ENCODE peak calls at places on chromosomes 13 and 19, in nine cellular contexts. One of them, this sample, is unnamed.

GRCh38 chr19:42452590-42452989 is 9.8 kb upstream of the CXCL17 start:
- ATAC-seq in activated naive CD8-positive, alpha-beta T cell treated with anti-CD3 and anti-CD28 coated beads, Interleukin-2, amount 50 U/mL, for 24 hours: no peak
- ATAC-seq in activated CD8-positive, alpha-beta T cell treated with anti-CD3 and anti-CD28 coated beads, Interleukin-2, amount 10 ng/mL, durations not matched to agents 7 days and 5 days: no peak
- ATAC-seq in natural killer cell: no peak
- ATAC-seq in right cardiac atrium: no peak
- ATAC-seq in T-helper 17 cell: no peak
- ATAC-seq in left cardiac atrium: no peak
- ATAC-seq in body of pancreas: no peak
- ATAC-seq in pancreas: no peak
- ATAC-seq in this sample: no peak

GRCh38 chr13:98549006-98549727 is 27.7 kb downstream of the STK24 start:
- ATAC-seq in body of pancreas: no peak
- ATAC-seq in T-helper 17 cell: no peak
- ATAC-seq in left cardiac atrium: peak
- ATAC-seq in right cardiac atrium: no peak
- ATAC-seq in activated naive CD8-positive, alpha-beta T cell treated with anti-CD3 and anti-CD28 coated beads, Interleukin-2, amount 50 U/mL, for 24 hours: no peak
- ATAC-seq in activated CD8-positive, alpha-beta T cell treated with anti-CD3 and anti-CD28 coated beads, Interleukin-2, amount 10 ng/mL, durations not matched to agents 7 days and 5 days: no peak
- ATAC-seq in natural killer cell: peak
- ATAC-seq in pancreas: no peak
- ATAC-seq in this sample: peak

GRCh38 chr13:57627663-57628062 is 3.9 kb upstream of the PCDH17 start:
- ATAC-seq in right cardiac atrium: no peak
- ATAC-seq in body of pancreas: no peak
- ATAC-seq in pancreas: no peak
- ATAC-seq in activated naive CD8-positive, alpha-beta T cell treated with anti-CD3 and anti-CD28 coated beads, Interleukin-2, amount 50 U/mL, for 24 hours: no peak
- ATAC-seq in T-helper 17 cell: no peak
- ATAC-seq in activated CD8-positive, alpha-beta T cell treated with anti-CD3 and anti-CD28 coated beads, Interleukin-2, amount 10 ng/mL, durations not matched to agents 7 days and 5 days: no peak
- ATAC-seq in left cardiac atrium: no peak
- ATAC-seq in natural killer cell: no peak
- ATAC-seq in this sample: no peak

GRCh38 chr19:53772943-53773342 is 51.2 kb downstream of the NLRP12 start:
- ATAC-seq in left cardiac atrium: peak
- ATAC-seq in T-helper 17 cell: peak
- ATAC-seq in right cardiac atrium: no peak
- ATAC-seq in pancreas: peak
- ATAC-seq in body of pancreas: no peak
- ATAC-seq in activated naive CD8-positive, alpha-beta T cell treated with anti-CD3 and anti-CD28 coated beads, Interleukin-2, amount 50 U/mL, for 24 hours: no peak
- ATAC-seq in activated CD8-positive, alpha-beta T cell treated with anti-CD3 and anti-CD28 coated beads, Interleukin-2, amount 10 ng/mL, durations not matched to agents 7 days and 5 days: no peak
- ATAC-seq in natural killer cell: peak
- ATAC-seq in this sample: no peak

GRCh38 chr19:42323852-42324654 is 1.4 kb upstream of the MEGF8 start:
- ATAC-seq in body of pancreas: no peak
- ATAC-seq in left cardiac atrium: no peak
- ATAC-seq in natural killer cell: no peak
- ATAC-seq in T-helper 17 cell: no peak
- ATAC-seq in activated CD8-positive, alpha-beta T cell treated with anti-CD3 and anti-CD28 coated beads, Interleukin-2, amount 10 ng/mL, durations not matched to agents 7 days and 5 days: no peak
- ATAC-seq in pancreas: no peak
- ATAC-seq in right cardiac atrium: no peak
- ATAC-seq in activated naive CD8-positive, alpha-beta T cell treated with anti-CD3 and anti-CD28 coated beads, Interleukin-2, amount 50 U/mL, for 24 hours: no peak
- ATAC-seq in this sample: no peak

GRCh38 chr13:51681037-51681678 is 96.9 kb downstream of the WDFY2 start:
- ATAC-seq in right cardiac atrium: no peak
- ATAC-seq in T-helper 17 cell: no peak
- ATAC-seq in activated naive CD8-positive, alpha-beta T cell treated with anti-CD3 and anti-CD28 coated beads, Interleukin-2, amount 50 U/mL, for 24 hours: peak
- ATAC-seq in activated CD8-positive, alpha-beta T cell treated with anti-CD3 and anti-CD28 coated beads, Interleukin-2, amount 10 ng/mL, durations not matched to agents 7 days and 5 days: no peak
- ATAC-seq in pancreas: no peak
- ATAC-seq in left cardiac atrium: no peak
- ATAC-seq in body of pancreas: no peak
- ATAC-seq in natural killer cell: no peak
- ATAC-seq in this sample: no peak

GRCh38 chr13:85771856-85772255 is 27.4 kb downstream of the SLITRK6 start:
- ATAC-seq in left cardiac atrium: no peak
- ATAC-seq in natural killer cell: no peak
- ATAC-seq in activated naive CD8-positive, alpha-beta T cell treated with anti-CD3 and anti-CD28 coated beads, Interleukin-2, amount 50 U/mL, for 24 hours: no peak
- ATAC-seq in activated CD8-positive, alpha-beta T cell treated with anti-CD3 and anti-CD28 coated beads, Interleukin-2, amount 10 ng/mL, durations not matched to agents 7 days and 5 days: no peak
- ATAC-seq in T-helper 17 cell: no peak
- ATAC-seq in right cardiac atrium: no peak
- ATAC-seq in body of pancreas: no peak
- ATAC-seq in pancreas: no peak
- ATAC-seq in this sample: no peak

GRCh38 chr19:6092329-6093286 is 17.7 kb downstream of the RFX2 start:
- ATAC-seq in right cardiac atrium: peak
- ATAC-seq in pancreas: peak
- ATAC-seq in natural killer cell: no peak
- ATAC-seq in body of pancreas: peak
- ATAC-seq in activated CD8-positive, alpha-beta T cell treated with anti-CD3 and anti-CD28 coated beads, Interleukin-2, amount 10 ng/mL, durations not matched to agents 7 days and 5 days: no peak
- ATAC-seq in left cardiac atrium: peak
- ATAC-seq in activated naive CD8-positive, alpha-beta T cell treated with anti-CD3 and anti-CD28 coated beads, Interleukin-2, amount 50 U/mL, for 24 hours: no peak
- ATAC-seq in T-helper 17 cell: no peak
- ATAC-seq in this sample: peak

GRCh38 chr19:16888629-16889371 is at the start of gene F2RL3:
- ATAC-seq in pancreas: no peak
- ATAC-seq in activated naive CD8-positive, alpha-beta T cell treated with anti-CD3 and anti-CD28 coated beads, Interleukin-2, amount 50 U/mL, for 24 hours: no peak
- ATAC-seq in body of pancreas: peak
- ATAC-seq in T-helper 17 cell: no peak
- ATAC-seq in activated CD8-positive, alpha-beta T cell treated with anti-CD3 and anti-CD28 coated beads, Interleukin-2, amount 10 ng/mL, durations not matched to agents 7 days and 5 days: peak
- ATAC-seq in right cardiac atrium: peak
- ATAC-seq in left cardiac atrium: peak
- ATAC-seq in natural killer cell: peak
- ATAC-seq in this sample: peak

GRCh38 chr19:2607712-2608601 is 94.5 kb downstream of the GNG7 start:
- ATAC-seq in natural killer cell: peak
- ATAC-seq in activated naive CD8-positive, alpha-beta T cell treated with anti-CD3 and anti-CD28 coated beads, Interleukin-2, amount 50 U/mL, for 24 hours: peak
- ATAC-seq in pancreas: no peak
- ATAC-seq in left cardiac atrium: no peak
- ATAC-seq in body of pancreas: no peak
- ATAC-seq in right cardiac atrium: no peak
- ATAC-seq in T-helper 17 cell: peak
- ATAC-seq in activated CD8-positive, alpha-beta T cell treated with anti-CD3 and anti-CD28 coated beads, Interleukin-2, amount 10 ng/mL, durations not matched to agents 7 days and 5 days: peak
- ATAC-seq in this sample: no peak

GRCh38 chr19:28388988-28389387 is 824.0 kb downstream of the UQCRFS1 start:
- ATAC-seq in T-helper 17 cell: no peak
- ATAC-seq in activated CD8-positive, alpha-beta T cell treated with anti-CD3 and anti-CD28 coated beads, Interleukin-2, amount 10 ng/mL, durations not matched to agents 7 days and 5 days: no peak
- ATAC-seq in activated naive CD8-positive, alpha-beta T cell treated with anti-CD3 and anti-CD28 coated beads, Interleukin-2, amount 50 U/mL, for 24 hours: no peak
- ATAC-seq in natural killer cell: no peak
- ATAC-seq in body of pancreas: no peak
- ATAC-seq in right cardiac atrium: no peak
- ATAC-seq in left cardiac atrium: no peak
- ATAC-seq in pancreas: no peak
- ATAC-seq in this sample: no peak

GRCh38 chr13:110826861-110827672 is 87.8 kb downstream of the ANKRD10 start:
- ATAC-seq in T-helper 17 cell: no peak
- ATAC-seq in activated CD8-positive, alpha-beta T cell treated with anti-CD3 and anti-CD28 coated beads, Interleukin-2, amount 10 ng/mL, durations not matched to agents 7 days and 5 days: no peak
- ATAC-seq in right cardiac atrium: peak
- ATAC-seq in natural killer cell: no peak
- ATAC-seq in left cardiac atrium: peak
- ATAC-seq in body of pancreas: no peak
- ATAC-seq in pancreas: peak
- ATAC-seq in activated naive CD8-positive, alpha-beta T cell treated with anti-CD3 and anti-CD28 coated beads, Interleukin-2, amount 50 U/mL, for 24 hours: no peak
- ATAC-seq in this sample: no peak

GRCh38 chr19:14102102-14102696 is 11.6 kb upstream of the SAMD1 start:
- ATAC-seq in T-helper 17 cell: no peak
- ATAC-seq in pancreas: no peak
- ATAC-seq in activated naive CD8-positive, alpha-beta T cell treated with anti-CD3 and anti-CD28 coated beads, Interleukin-2, amount 50 U/mL, for 24 hours: no peak
- ATAC-seq in natural killer cell: no peak
- ATAC-seq in activated CD8-positive, alpha-beta T cell treated with anti-CD3 and anti-CD28 coated beads, Interleukin-2, amount 10 ng/mL, durations not matched to agents 7 days and 5 days: no peak
- ATAC-seq in left cardiac atrium: no peak
- ATAC-seq in right cardiac atrium: peak
- ATAC-seq in body of pancreas: no peak
- ATAC-seq in this sample: no peak

GRCh38 chr13:109836629-109837607 is 50.5 kb upstream of the IRS2 start:
- ATAC-seq in natural killer cell: no peak
- ATAC-seq in T-helper 17 cell: no peak
- ATAC-seq in body of pancreas: peak
- ATAC-seq in activated CD8-positive, alpha-beta T cell treated with anti-CD3 and anti-CD28 coated beads, Interleukin-2, amount 10 ng/mL, durations not matched to agents 7 days and 5 days: no peak
- ATAC-seq in activated naive CD8-positive, alpha-beta T cell treated with anti-CD3 and anti-CD28 coated beads, Interleukin-2, amount 50 U/mL, for 24 hours: no peak
- ATAC-seq in right cardiac atrium: no peak
- ATAC-seq in pancreas: peak
- ATAC-seq in left cardiac atrium: no peak
- ATAC-seq in this sample: no peak

GRCh38 chr19:44777715-44778347 is at the start of gene CBLC:
- ATAC-seq in left cardiac atrium: peak
- ATAC-seq in activated CD8-positive, alpha-beta T cell treated with anti-CD3 and anti-CD28 coated beads, Interleukin-2, amount 10 ng/mL, durations not matched to agents 7 days and 5 days: no peak
- ATAC-seq in right cardiac atrium: peak
- ATAC-seq in activated naive CD8-positive, alpha-beta T cell treated with anti-CD3 and anti-CD28 coated beads, Interleukin-2, amount 50 U/mL, for 24 hours: no peak
- ATAC-seq in T-helper 17 cell: no peak
- ATAC-seq in body of pancreas: peak
- ATAC-seq in pancreas: peak
- ATAC-seq in natural killer cell: no peak
- ATAC-seq in this sample: no peak

GRCh38 chr19:50843701-50844221 is 10.4 kb upstream of the KLK15 start:
- ATAC-seq in natural killer cell: no peak
- ATAC-seq in right cardiac atrium: no peak
- ATAC-seq in body of pancreas: no peak
- ATAC-seq in activated CD8-positive, alpha-beta T cell treated with anti-CD3 and anti-CD28 coated beads, Interleukin-2, amount 10 ng/mL, durations not matched to agents 7 days and 5 days: no peak
- ATAC-seq in left cardiac atrium: no peak
- ATAC-seq in T-helper 17 cell: no peak
- ATAC-seq in pancreas: no peak
- ATAC-seq in activated naive CD8-positive, alpha-beta T cell treated with anti-CD3 and anti-CD28 coated beads, Interleukin-2, amount 50 U/mL, for 24 hours: no peak
- ATAC-seq in this sample: no peak

GRCh38 chr13:50873481-50873880 is 30.0 kb upstream of the DLEU7 start:
- ATAC-seq in activated CD8-positive, alpha-beta T cell treated with anti-CD3 and anti-CD28 coated beads, Interleukin-2, amount 10 ng/mL, durations not matched to agents 7 days and 5 days: no peak
- ATAC-seq in T-helper 17 cell: no peak
- ATAC-seq in body of pancreas: no peak
- ATAC-seq in natural killer cell: no peak
- ATAC-seq in activated naive CD8-positive, alpha-beta T cell treated with anti-CD3 and anti-CD28 coated beads, Interleukin-2, amount 50 U/mL, for 24 hours: no peak
- ATAC-seq in right cardiac atrium: no peak
- ATAC-seq in pancreas: no peak
- ATAC-seq in left cardiac atrium: no peak
- ATAC-seq in this sample: no peak

GRCh38 chr13:110108348-110109139 is 198.4 kb downstream of the COL4A1 start:
- ATAC-seq in left cardiac atrium: peak
- ATAC-seq in body of pancreas: peak
- ATAC-seq in right cardiac atrium: peak
- ATAC-seq in activated CD8-positive, alpha-beta T cell treated with anti-CD3 and anti-CD28 coated beads, Interleukin-2, amount 10 ng/mL, durations not matched to agents 7 days and 5 days: no peak
- ATAC-seq in T-helper 17 cell: no peak
- ATAC-seq in natural killer cell: no peak
- ATAC-seq in activated naive CD8-positive, alpha-beta T cell treated with anti-CD3 and anti-CD28 coated beads, Interleukin-2, amount 50 U/mL, for 24 hours: no peak
- ATAC-seq in pancreas: peak
- ATAC-seq in this sample: peak

GRCh38 chr13:41905600-41906254 is 55.2 kb downstream of the VWA8 start:
- ATAC-seq in activated naive CD8-positive, alpha-beta T cell treated with anti-CD3 and anti-CD28 coated beads, Interleukin-2, amount 50 U/mL, for 24 hours: peak
- ATAC-seq in pancreas: no peak
- ATAC-seq in activated CD8-positive, alpha-beta T cell treated with anti-CD3 and anti-CD28 coated beads, Interleukin-2, amount 10 ng/mL, durations not matched to agents 7 days and 5 days: peak
- ATAC-seq in body of pancreas: peak
- ATAC-seq in right cardiac atrium: peak
- ATAC-seq in T-helper 17 cell: peak
- ATAC-seq in natural killer cell: peak
- ATAC-seq in left cardiac atrium: peak
- ATAC-seq in this sample: no peak

GRCh38 chr13:54317722-54318121 is 1289.1 kb downstream of the OLFM4 start:
- ATAC-seq in body of pancreas: no peak
- ATAC-seq in natural killer cell: no peak
- ATAC-seq in T-helper 17 cell: no peak
- ATAC-seq in pancreas: no peak
- ATAC-seq in activated naive CD8-positive, alpha-beta T cell treated with anti-CD3 and anti-CD28 coated beads, Interleukin-2, amount 50 U/mL, for 24 hours: no peak
- ATAC-seq in left cardiac atrium: no peak
- ATAC-seq in activated CD8-positive, alpha-beta T cell treated with anti-CD3 and anti-CD28 coated beads, Interleukin-2, amount 10 ng/mL, durations not matched to agents 7 days and 5 days: no peak
- ATAC-seq in right cardiac atrium: peak
- ATAC-seq in this sample: no peak

GRCh38 chr13:27338816-27339215 is 68.2 kb downstream of the RASL11A start:
- ATAC-seq in activated CD8-positive, alpha-beta T cell treated with anti-CD3 and anti-CD28 coated beads, Interleukin-2, amount 10 ng/mL, durations not matched to agents 7 days and 5 days: peak
- ATAC-seq in natural killer cell: no peak
- ATAC-seq in T-helper 17 cell: no peak
- ATAC-seq in pancreas: no peak
- ATAC-seq in left cardiac atrium: no peak
- ATAC-seq in activated naive CD8-positive, alpha-beta T cell treated with anti-CD3 and anti-CD28 coated beads, Interleukin-2, amount 50 U/mL, for 24 hours: no peak
- ATAC-seq in right cardiac atrium: no peak
- ATAC-seq in body of pancreas: no peak
- ATAC-seq in this sample: no peak